ENCODE peak calls at places on chromosomes 16 and 17, in six cellular contexts. J is NCI-H2081; Q is stimulated activated CD4-positive, alpha-beta T cell treated with anti-CD3 and anti-CD28 coated beads, Interleukin-1b, Interleukin-23, amount 100 ng/mL, for 48 hours; N is nucleus accumbens; W is choroid plexus epithelial cell; E is NCI-H1092 treated with DMSO at 0.1 percent for 48 hours. C is an unnamed sample.

GRCh38 chr17:66466421-66466820 is 164.0 kb downstream of the PRKCA start:
- DNase-seq in E (no peak), W (no peak), J (no peak), Q (no peak), N (no peak), C (no peak)

GRCh38 chr16:61900482-61900881 is 135.8 kb downstream of the CDH8 start:
- DNase-seq in W (peak), N (no peak), J (no peak), Q (no peak), E (no peak), C (no peak)

GRCh38 chr16:26204138-26204537 is 512.4 kb downstream of the HS3ST4 start:
- DNase-seq in N (no peak), E (no peak), W (no peak), J (no peak), Q (peak), C (no peak)

GRCh38 chr17:48388955-48389764 is 40.9 kb downstream of the SKAP1 start:
- DNase-seq in Q (no peak), N (no peak), W (no peak), E (no peak), J (no peak), C (no peak)

GRCh38 chr16:64096671-64097070 is 1025.2 kb downstream of the CDH11 start:
- DNase-seq in Q (no peak), N (no peak), E (no peak), J (no peak), W (no peak), C (no peak)

GRCh38 chr17:33686171-33686570 is 393.1 kb upstream of the ASIC2 start:
- DNase-seq in J (no peak), W (no peak), E (no peak), Q (peak), N (no peak), C (no peak)

GRCh38 chr16:10578474-10579316 is 1.7 kb downstream of the EMP2 start:
- DNase-seq in N (no peak), E (no peak), W (no peak), Q (no peak), J (no peak), C (no peak)

GRCh38 chr17:64683791-64684190 is 21.7 kb upstream of the SMURF2 start:
- DNase-seq in N (no peak), J (no peak), W (peak), Q (no peak), E (no peak), C (no peak)

GRCh38 chr17:43702636-43703035 is 40.9 kb upstream of the MEOX1 start:
- DNase-seq in Q (peak), J (peak), N (no peak), W (peak), E (no peak), C (no peak)

GRCh38 chr17:83150369-83151055 is 71.1 kb downstream of the METRNL start:
- DNase-seq in J (no peak), Q (no peak), E (no peak), W (peak), N (no peak), C (no peak)

GRCh38 chr17:60135951-60136666 is 13.7 kb upstream of the CA4 start:
- DNase-seq in N (no peak), E (no peak), W (no peak), J (no peak), Q (no peak), C (no peak)

C was measured in AG04450.